ENCODE peak calls at places on chromosomes 7 and 10, in four cellular contexts. K, R, Z and B are unnamed samples.

GRCh38 chr7:19405546-19405945 is 260.3 kb upstream of the FERD3L start:
- DNase-seq in K (no peak), R (no peak), Z (no peak), B (no peak)

GRCh38 chr10:36236931-36237330 is 594.8 kb upstream of the FZD8 start:
- DNase-seq in K (no peak), R (no peak), Z (no peak), B (no peak)

GRCh38 chr10:7696545-7696944 is 6.6 kb upstream of the ITIH2 start:
- DNase-seq in K (no peak), R (no peak), Z (peak; percentile 31), B (peak; percentile 53)

GRCh38 chr7:26090927-26091519 is 61.0 kb upstream of the NFE2L3 start:
- DNase-seq in K (peak; percentile 45), R (peak; percentile 45), Z (no peak), B (no peak)

GRCh38 chr7:335358-336148 is 45.6 kb downstream of the FOXL3 start:
- DNase-seq in K (no peak), R (no peak), Z (no peak), B (no peak)

GRCh38 chr7:113793171-113793570 is 125.6 kb downstream of the PPP1R3A start:
- DNase-seq in K (no peak), R (no peak), Z (no peak), B (no peak)

GRCh38 chr7:44322631-44323363 is 2.6 kb downstream of the CAMK2B start:
- DNase-seq in K (no peak), R (no peak), Z (peak; percentile 85), B (peak; percentile 84)

GRCh38 chr7:18995270-18995671 is 122.2 kb downstream of the TWIST1 start:
- DNase-seq in K (no peak), R (no peak), Z (no peak), B (no peak)

GRCh38 chr10:55793024-55793423 is 568.0 kb downstream of the ZWINT start:
- DNase-seq in K (no peak), R (no peak), Z (no peak), B (no peak)

GRCh38 chr7:149161241-149161848 is 14.1 kb downstream of the ZNF398 start:
- DNase-seq in K (no peak), R (no peak), Z (no peak), B (no peak)

GRCh38 chr7:87083865-87084519 is 24.5 kb upstream of the ELAPOR2 start:
- DNase-seq in K (no peak), R (no peak), Z (no peak), B (no peak)

GRCh38 chr7:17206354-17206905 is 92.0 kb upstream of the AHR start:
- DNase-seq in K (peak; percentile 62), R (no peak), Z (no peak), B (no peak)

GRCh38 chr10:86655596-86655995 is 1.2 kb downstream of the OPN4 start:
- DNase-seq in K (no peak), R (no peak), Z (peak; percentile 3), B (no peak)

GRCh38 chr7:68309271-68309670 is 1289.0 kb upstream of the AUTS2 start:
- DNase-seq in K (no peak), R (no peak), Z (no peak), B (no peak)

GRCh38 chr7:141217938-141218337 is 144.1 kb downstream of the TMEM178B start:
- DNase-seq in K (no peak), R (no peak), Z (no peak), B (no peak)

GRCh38 chr10:119105155-119105554 is 1.2 kb downstream of the DENND10 start:
- DNase-seq in K (no peak), R (no peak), Z (no peak), B (no peak)
- H3K4me3 ChIP-seq in K (peak overlapping the region; percentile 86), R (peak overlapping the region; percentile 52), Z (peak overlapping the region; percentile 79), B (peak overlapping the region; percentile 75)

DNA sequence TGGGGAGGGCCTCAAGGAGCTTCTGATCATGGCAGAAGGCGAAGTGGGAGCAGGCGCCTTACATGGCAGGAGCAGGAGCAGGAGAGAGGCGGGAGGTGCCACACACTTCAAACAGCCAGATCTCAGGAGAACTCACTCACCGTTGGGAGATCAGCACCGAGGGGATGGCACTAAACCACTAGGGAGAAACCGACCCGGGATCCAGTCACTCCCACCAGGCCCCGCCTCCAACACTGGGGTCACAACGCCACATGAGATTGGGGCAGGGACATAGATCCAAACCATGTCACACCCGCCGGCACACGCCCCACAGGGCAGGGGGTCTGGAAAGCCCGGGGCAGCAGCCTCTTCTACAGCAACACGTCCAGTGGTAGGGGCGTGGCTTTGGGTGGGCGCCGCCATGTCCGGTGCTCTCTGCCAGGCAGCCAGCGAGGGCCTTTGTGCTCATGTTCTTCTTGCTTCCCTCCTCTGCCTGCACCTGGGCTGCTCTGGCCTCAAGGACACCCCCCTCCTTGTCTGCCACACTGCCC is 233.8 kb upstream of the SHH start:
- DNase-seq in K (no peak), R (no peak), Z (no peak), B (no peak)
- H3K27ac ChIP-seq in K (no peak overlapping the region), R (no peak overlapping the region), Z (no peak overlapping the region), B (no peak overlapping the region)

GRCh38 chr10:77886795-77887355 is 39.7 kb downstream of the DLG5 start:
- DNase-seq in K (no peak), R (no peak), Z (no peak), B (no peak)

GRCh38 chr10:77887631-77888355 is 38.8 kb downstream of the DLG5 start:
- DNase-seq in K (no peak), R (no peak), Z (no peak), B (no peak)

GRCh38 chr10:77890097-77890496 is 36.5 kb downstream of the DLG5 start:
- DNase-seq in K (no peak), R (no peak), Z (no peak), B (no peak)

GRCh38 chr10:77889277-77889903 is 37.2 kb downstream of the DLG5 start:
- DNase-seq in K (no peak), R (no peak), Z (peak; percentile 30), B (no peak)

GRCh38 chr10:77888356-77888703 is 38.2 kb downstream of the DLG5 start:
- DNase-seq in K (no peak), R (no peak), Z (no peak), B (no peak)
- H3K4me3 ChIP-seq in K (no peak overlapping the region), R (no peak overlapping the region), Z (no peak overlapping the region), B (peak overlapping the region; percentile 28)

GRCh38 chr10:102743078-102743587 is 615 bp upstream of the WBP1L start:
- DNase-seq in K (no peak), R (no peak), Z (no peak), B (no peak)

GRCh38 chr10:102741848-102742247 is 1.9 kb upstream of the WBP1L start:
- DNase-seq in K (no peak), R (no peak), Z (no peak), B (no peak)

GRCh38 chr10:102744374-102745051 is 765 bp downstream of the WBP1L start:
- DNase-seq in K (no peak), R (no peak), Z (no peak), B (no peak)

GRCh38 chr10:102743588-102744373 is at the start of gene WBP1L:
- DNase-seq in K (peak; percentile 98), R (peak; percentile 95), Z (peak; percentile 96), B (peak; percentile 99)

GRCh38 chr10:102745157-102745556 is 1.4 kb downstream of the WBP1L start:
- DNase-seq in K (no peak), R (no peak), Z (no peak), B (no peak)
- H3K27ac ChIP-seq in K (no peak overlapping the region), R (peak overlapping the region; percentile 81), Z (peak overlapping the region; percentile 94), B (no peak overlapping the region)

GRCh38 chr10:124222298-124223000 is 129.1 kb upstream of the CHST15 start:
- DNase-seq in K (no peak), R (no peak), Z (no peak), B (no peak)
- H3K4me3 ChIP-seq in K (no peak overlapping the region), R (no peak overlapping the region), Z (no peak overlapping the region), B (no peak overlapping the region)

GRCh38 chr7:3416453-3416852 is 115.4 kb downstream of the SDK1 start:
- DNase-seq in K (no peak), R (no peak), Z (no peak), B (no peak)
- H3K27ac ChIP-seq in K (no peak overlapping the region), R (no peak overlapping the region), Z (no peak overlapping the region), B (no peak overlapping the region)

DNA sequence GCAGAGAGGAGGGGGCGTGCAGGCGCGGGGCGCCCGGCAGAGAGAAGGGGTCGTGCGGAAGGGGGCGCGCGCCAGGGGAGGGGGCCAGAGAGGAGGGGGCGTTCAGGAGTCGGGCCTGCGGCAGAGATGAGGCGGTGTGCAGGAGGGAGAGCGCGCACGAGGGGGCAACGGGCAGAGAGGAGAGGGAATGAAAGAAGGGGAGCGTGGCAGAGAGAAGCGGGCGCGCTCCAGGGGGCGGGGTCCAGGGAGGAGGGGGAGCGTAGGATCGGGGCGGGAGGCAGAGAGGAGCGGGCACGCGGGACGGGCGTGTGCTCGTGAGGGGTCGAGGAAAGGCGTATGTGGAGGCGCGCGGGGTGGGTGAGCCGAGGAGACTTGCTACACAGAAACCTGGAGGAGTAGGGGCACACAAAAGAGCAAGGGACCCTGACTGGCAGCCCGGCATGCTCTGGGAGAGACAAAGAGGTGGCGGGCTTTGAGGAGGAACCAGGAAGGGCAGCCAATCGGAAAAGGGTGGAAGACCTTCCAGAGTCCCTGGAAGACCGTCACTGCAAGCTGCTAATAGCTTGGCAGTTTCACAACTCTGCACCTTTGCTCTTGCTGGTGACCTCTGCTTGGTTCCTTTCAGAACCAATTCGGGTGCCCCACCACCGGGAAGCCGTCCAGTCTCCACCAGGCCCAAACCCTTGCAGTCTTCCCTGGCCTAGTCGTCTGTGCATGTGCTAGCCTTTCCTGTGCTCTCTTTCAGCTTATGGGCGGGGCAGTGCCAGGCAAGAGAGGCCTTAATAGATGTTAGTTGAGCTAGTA is 621 bp downstream of the DYDC2 start:
- DNase-seq in K (no peak), R (no peak), Z (peak; percentile 15), B (peak; percentile 8)
- H3K4me3 ChIP-seq in K (peak overlapping the region; percentile 37), R (no peak overlapping the region), Z (peak overlapping the region; percentile 41), B (peak overlapping the region; percentile 46)